ENCODE peak calls at places on chromosomes 3 and 15, in seven cellular contexts. N is OCI-LY7, K is transverse colon, F is tibial artery, C is gastrocnemius medialis, D is AG04450, W is A549. T is an unnamed sample.

GRCh38 chr15:28955686-28956421 is 70.1 kb downstream of the APBA2 start:
- DNase-seq in W (no peak), D (no peak), F (no peak), K (no peak), N (no peak), C (no peak), T (no peak)

GRCh38 chr15:57312323-57313133 is 63.8 kb upstream of the CGNL1 start:
- DNase-seq in K (peak), N (no peak), W (no peak), F (no peak), D (no peak), C (no peak), T (no peak)

GRCh38 chr15:48667701-48668100 is 22.2 kb upstream of the FBN1 start:
- DNase-seq in C (no peak), N (no peak), F (no peak), D (no peak), W (no peak), K (no peak), T (no peak)

GRCh38 chr3:46709721-46710120 is 7.9 kb downstream of the PRSS50 start:
- DNase-seq in K (no peak), D (no peak), W (no peak), F (peak), C (no peak), N (no peak), T (no peak)

GRCh38 chr3:138935864-138936762 is 10.8 kb downstream of the FOXL2 start:
- DNase-seq in N (peak), F (peak), C (peak), D (no peak), K (peak), W (peak), T (peak)

GRCh38 chr3:116939091-116939490 is 229.5 kb downstream of the TUSC7 start:
- DNase-seq in W (no peak), C (no peak), K (peak), D (no peak), N (no peak), F (no peak), T (no peak)

GRCh38 chr3:58683001-58683845 is 16.6 kb upstream of the FAM3D start:
- DNase-seq in C (peak), N (no peak), D (no peak), F (no peak), W (peak), K (no peak), T (peak)

GRCh38 chr15:68679961-68680371 is 101.2 kb downstream of the CORO2B start:
- DNase-seq in F (peak), D (no peak), K (no peak), C (no peak), N (no peak), W (no peak), T (no peak)

GRCh38 chr3:64238971-64239667 is 13.9 kb upstream of the PRICKLE2 start:
- DNase-seq in F (peak), K (peak), N (no peak), D (peak), C (no peak), W (peak), T (peak)

GRCh38 chr3:157335677-157336076 is 101.0 kb upstream of the PTX3 start:
- DNase-seq in K (no peak), F (no peak), D (peak), W (peak), C (no peak), N (no peak), T (no peak)

GRCh38 chr3:156359337-156359736 is 195.6 kb downstream of the SSR3 start:
- DNase-seq in F (no peak), W (no peak), D (no peak), K (no peak), N (no peak), C (no peak), T (no peak)

GRCh38 chr3:16697437-16698258 is 92.4 kb upstream of the DAZL start:
- DNase-seq in W (no peak), K (no peak), C (no peak), F (no peak), N (no peak), D (no peak), T (no peak)

GRCh38 chr3:162945626-162946025 is 1449.0 kb downstream of the OTOL1 start:
- DNase-seq in D (no peak), N (no peak), C (no peak), W (no peak), F (no peak), K (no peak), T (no peak)

GRCh38 chr3:48990636-48991421 is 788 bp downstream of the P4HTM start:
- DNase-seq in F (no peak), D (no peak), N (peak), W (peak), C (no peak), K (peak), T (peak)

GRCh38 chr3:43759297-43759782 is 68.6 kb downstream of the ABHD5 start:
- DNase-seq in W (peak), F (no peak), K (no peak), N (peak), C (peak), D (no peak), T (no peak)

GRCh38 chr3:105284876-105285275 is 81.8 kb upstream of the ALCAM start:
- DNase-seq in K (no peak), F (no peak), W (no peak), C (no peak), N (no peak), D (no peak), T (no peak)

GRCh38 chr15:45776772-45777171 is 141.9 kb downstream of the SQOR start:
- DNase-seq in D (no peak), F (no peak), C (no peak), N (peak), W (no peak), K (no peak), T (no peak)

GRCh38 chr15:25693321-25694237 is 169.5 kb downstream of the ATP10A start:
- DNase-seq in F (peak), C (no peak), D (no peak), W (peak), K (no peak), N (peak), T (peak)

GRCh38 chr3:182172534-182172933 is 460.8 kb downstream of the SOX2 start:
- DNase-seq in N (no peak), D (no peak), F (no peak), W (no peak), C (no peak), K (no peak), T (no peak)

GRCh38 chr3:144085964-144086363 is 114.3 kb downstream of the DIPK2A start:
- DNase-seq in F (no peak), C (no peak), K (no peak), W (peak), N (no peak), D (no peak), T (no peak)

GRCh38 chr3:46495901-46496456 is 1.8 kb upstream of the RTP3 start:
- DNase-seq in F (no peak), K (no peak), C (no peak), D (peak), W (no peak), N (no peak), T (no peak)

GRCh38 chr3:32238027-32238815 is at the start of gene CMTM8:
- DNase-seq in K (peak), D (no peak), C (no peak), W (peak), N (peak), F (peak), T (peak)

GRCh38 chr3:66723231-66723630 is 222.4 kb upstream of the LRIG1 start:
- DNase-seq in D (no peak), W (no peak), F (no peak), C (no peak), N (no peak), K (no peak), T (no peak)

GRCh38 chr3:98801042-98801747 is 38.1 kb downstream of the ST3GAL6 start:
- DNase-seq in N (no peak), F (no peak), W (no peak), D (no peak), C (no peak), K (no peak), T (no peak)
- TF ChIP-seq CTCF in N (peak), F (no peak), W (peak), D (peak), C (no peak), K (no peak), T (no peak)

GRCh38 chr15:101121511-101122090 is 130.2 kb downstream of the CHSY1 start:
- DNase-seq in D (no peak), K (peak), N (peak), F (peak), W (no peak), C (peak), T (peak)

GRCh38 chr15:101123222-101123910 is 128.5 kb downstream of the CHSY1 start:
- DNase-seq in C (no peak), K (no peak), N (no peak), W (no peak), F (no peak), D (no peak), T (no peak)

GRCh38 chr15:101122806-101123205 is 129.0 kb downstream of the CHSY1 start:
- DNase-seq in F (no peak), C (no peak), N (no peak), K (no peak), D (no peak), W (no peak), T (no peak)

GRCh38 chr15:101120961-101121360 is 130.9 kb downstream of the CHSY1 start:
- DNase-seq in D (no peak), W (no peak), K (no peak), F (no peak), C (no peak), N (no peak), T (peak)

DNA sequence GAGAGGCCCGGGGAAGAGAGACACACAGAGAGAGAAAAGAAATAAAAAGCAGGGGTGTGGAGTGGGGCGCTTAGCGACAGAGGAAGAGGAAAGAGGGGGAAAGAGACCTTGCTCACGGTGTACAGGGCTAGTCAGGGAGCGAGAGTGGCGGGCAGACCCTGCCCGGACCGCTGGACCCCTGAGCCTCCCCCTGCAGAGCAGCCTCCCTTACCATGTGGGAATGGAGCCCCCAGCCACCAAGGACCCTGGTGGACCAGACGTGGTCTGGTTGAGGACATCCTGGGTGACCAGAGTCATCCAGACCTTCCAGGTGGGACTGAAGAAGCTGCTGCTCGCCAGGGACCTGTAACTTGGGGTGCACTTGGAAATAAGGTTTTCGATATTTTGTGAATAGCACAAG is 129.6 kb downstream of the CHSY1 start:
- DNase-seq in N (no peak), K (no peak), F (no peak), D (no peak), C (no peak), W (no peak), T (no peak)
- H3K27ac ChIP-seq in N (no peak), K (no peak), F (peak), D (peak), C (peak), W (no peak), T (no peak)

GRCh38 chr15:40844543-40844981 is 714 bp downstream of the SPINT1 start:
- DNase-seq in F (no peak), K (peak), N (no peak), C (no peak), W (no peak), D (no peak), T (no peak)
- H3K4me3 ChIP-seq in F (peak), K (peak), N (peak), C (peak), W (peak), D (peak), T (no peak)

GRCh38 chr3:19947549-19948071 is 713 bp downstream of the RAB5A start:
- DNase-seq in C (peak), K (peak), F (peak), N (peak), W (peak), D (no peak), T (peak)

GRCh38 chr3:19945405-19946290 is 1.2 kb upstream of the RAB5A start:
- DNase-seq in K (peak), D (no peak), W (peak), C (no peak), N (no peak), F (no peak), T (no peak)

GRCh38 chr3:19946832-19947548 is at the start of gene RAB5A:
- DNase-seq in K (peak), D (peak), F (peak), W (peak), C (peak), N (peak), T (peak)

GRCh38 chr3:19948192-19948591 is 1.3 kb downstream of the RAB5A start:
- DNase-seq in F (no peak), C (no peak), D (no peak), K (no peak), W (no peak), N (no peak), T (no peak)

GRCh38 chr3:19946291-19946831 is 536 bp upstream of the RAB5A start:
- DNase-seq in F (no peak), K (no peak), D (no peak), C (no peak), W (no peak), N (no peak), T (no peak)
- TF ChIP-seq CTCF in F (no peak), K (no peak), D (no peak), C (no peak), W (no peak), N (no peak), T (no peak)

GRCh38 chr15:99248000-99248727 is 1.2 kb downstream of the TTC23 start:
- DNase-seq in C (no peak), D (no peak), F (no peak), K (no peak), N (peak), W (no peak), T (no peak)
- H3K27ac ChIP-seq in C (peak), D (no peak), F (peak), K (peak), N (peak), W (no peak), T (no peak)

GRCh38 chr3:30810617-30811016 is 83.8 kb downstream of the GADL1 start:
- DNase-seq in F (no peak), W (no peak), N (no peak), K (no peak), D (no peak), C (no peak), T (no peak)
- H3K4me3 ChIP-seq in F (peak), W (no peak), N (no peak), K (no peak), D (no peak), C (peak), T (no peak)

GRCh38 chr3:149366031-149366430 is 11.4 kb downstream of the TM4SF1 start:
- DNase-seq in D (no peak), K (no peak), N (no peak), F (no peak), W (no peak), C (no peak), T (no peak)

GRCh38 chr3:149368850-149369497 is 8.5 kb downstream of the TM4SF1 start:
- DNase-seq in D (no peak), W (peak), F (no peak), K (no peak), N (no peak), C (no peak), T (no peak)

GRCh38 chr3:149368201-149368849 is 9.1 kb downstream of the TM4SF1 start:
- DNase-seq in D (no peak), F (no peak), W (peak), C (no peak), K (no peak), N (no peak), T (no peak)

GRCh38 chr3:149364624-149365023 is 12.8 kb downstream of the TM4SF1 start:
- DNase-seq in W (no peak), K (no peak), D (no peak), F (no peak), N (no peak), C (no peak), T (no peak)

GRCh38 chr3:149367021-149367840 is 10.2 kb downstream of the TM4SF1 start:
- DNase-seq in W (peak), F (no peak), K (peak), N (no peak), D (no peak), C (no peak), T (no peak)
- TF ChIP-seq CTCF in W (no peak), F (no peak), K (no peak), N (no peak), D (no peak), C (no peak), T (no peak)

GRCh38 chr3:71101581-71101980 is 481.9 kb downstream of the FOXP1 start:
- DNase-seq in F (no peak), N (no peak), C (no peak), K (no peak), D (no peak), W (no peak), T (no peak)

GRCh38 chr3:71095511-71096305 is 487.8 kb downstream of the FOXP1 start:
- DNase-seq in K (no peak), C (no peak), F (no peak), W (no peak), N (no peak), D (no peak), T (no peak)

GRCh38 chr3:71099997-71100719 is 483.4 kb downstream of the FOXP1 start:
- DNase-seq in C (no peak), K (no peak), F (no peak), W (no peak), D (no peak), N (no peak), T (no peak)

GRCh38 chr3:71101014-71101413 is 482.5 kb downstream of the FOXP1 start:
- DNase-seq in D (no peak), W (peak), K (no peak), F (no peak), N (no peak), C (no peak), T (no peak)

GRCh38 chr3:71097557-71097956 is 486.0 kb downstream of the FOXP1 start:
- DNase-seq in F (no peak), N (no peak), W (no peak), D (no peak), C (no peak), K (no peak), T (no peak)
- H3K27ac ChIP-seq in F (no peak), N (no peak), W (no peak), D (no peak), C (no peak), K (no peak), T (no peak)